ENCODE peak calls at places on chromosome 10, in six cellular contexts. W, H, A, S, N and Y are unnamed samples.

GRCh38 chr10:119541459-119542356 is 811 bp downstream of the RGS10 start:
- DNase-seq in W (no peak), H (no peak), A (no peak), S (no peak), N (no peak), Y (no peak)

GRCh38 chr10:113651021-113651420 is 12.8 kb downstream of the NRAP start:
- DNase-seq in W (no peak), H (no peak), A (no peak), S (no peak), N (no peak), Y (no peak)

GRCh38 chr10:11573497-11573896 is 38.0 kb downstream of the USP6NL start:
- DNase-seq in W (no peak), H (no peak), A (no peak), S (no peak), N (no peak), Y (peak)

GRCh38 chr10:3775671-3776551 is 9.1 kb downstream of the KLF6 start:
- DNase-seq in W (no peak), H (no peak), A (peak), S (no peak), N (no peak), Y (no peak)

GRCh38 chr10:125231116-125231812 is 70.9 kb upstream of the CTBP2 start:
- DNase-seq in W (no peak), H (no peak), A (peak), S (no peak), N (peak), Y (no peak)

GRCh38 chr10:14674376-14675050 is 100.2 kb downstream of the FAM107B start:
- DNase-seq in W (no peak), H (no peak), A (peak), S (no peak), N (no peak), Y (no peak)

GRCh38 chr10:91745086-91745831 is 53.0 kb upstream of the TNKS2 start:
- DNase-seq in W (no peak), H (no peak), A (peak), S (no peak), N (peak), Y (no peak)

GRCh38 chr10:101768791-101769170 is 7.1 kb downstream of the FGF8 start:
- DNase-seq in W (no peak), H (no peak), A (no peak), S (no peak), N (no peak), Y (no peak)

GRCh38 chr10:27450225-27450624 is 53.9 kb upstream of the RAB18 start:
- DNase-seq in W (no peak), H (no peak), A (no peak), S (no peak), N (no peak), Y (no peak)

GRCh38 chr10:47408606-47409005 is 24.5 kb upstream of the ZNF488 start:
- DNase-seq in W (no peak), H (peak), A (no peak), S (no peak), N (no peak), Y (no peak)